ENCODE peak calls at places on chromosomes 1 and 21, in four cellular contexts. F is T-helper 2 cell, U is heart left ventricle, X is HFF-Myc. Y is an unnamed sample.

GRCh38 chr1:78333426-78334012 is 157.3 kb upstream of the PTGFR start:
- DNase-seq in F (no peak), U (no peak), X (peak), Y (no peak)

GRCh38 chr1:228906461-228906860 is 171.2 kb downstream of the RHOU start:
- DNase-seq in F (no peak), U (no peak), X (no peak), Y (no peak)

GRCh38 chr1:93694833-93695232 is 13.2 kb upstream of the BCAR3 start:
- DNase-seq in F (no peak), U (no peak), X (no peak), Y (no peak)

GRCh38 chr1:160062134-160062533 is 7.8 kb downstream of the KCNJ10 start:
- DNase-seq in F (no peak), U (no peak), X (no peak), Y (no peak)

GRCh38 chr1:245575710-245576109 is 420.9 kb downstream of the KIF26B start:
- DNase-seq in F (no peak), U (no peak), X (no peak), Y (no peak)

GRCh38 chr1:116807871-116808450 is 53.7 kb downstream of the CD2 start:
- DNase-seq in F (no peak), U (no peak), X (no peak), Y (no peak)

GRCh38 chr21:43277481-43278351 is 108.9 kb downstream of the CRYAA start:
- DNase-seq in F (no peak), U (no peak), X (no peak), Y (peak)

GRCh38 chr1:53601031-53601745 is 137.8 kb downstream of the GLIS1 start:
- DNase-seq in F (no peak), U (no peak), X (no peak), Y (no peak)

GRCh38 chr1:57704811-57705210 is 281.0 kb upstream of the DAB1 start:
- DNase-seq in F (no peak), U (no peak), X (no peak), Y (no peak)

GRCh38 chr1:40076895-40077312 is 20.1 kb downstream of the PPT1 start:
- DNase-seq in F (no peak), U (no peak), X (peak), Y (no peak)

GRCh38 chr1:13513885-13514546 is at the start of gene LRRC38:
- DNase-seq in F (no peak), U (peak), X (no peak), Y (peak)